ENCODE peak calls at places on chromosome 20, in ten cellular contexts. G is A673, Y is tibial artery, M is psoas muscle, F is right cardiac atrium, Z is A549, I is lower leg skin, E is heart left ventricle, K is esophagus squamous epithelium, A is H7. R is an unnamed sample.

GRCh38 chr20:22507240-22507961 is 77.0 kb downstream of the FOXA2 start:
- DNase-seq in G (no peak), Y (no peak), M (no peak), F (no peak), Z (no peak), I (no peak), E (no peak), K (no peak), A (no peak), R (no peak)

GRCh38 chr20:8148501-8148900 is 16.4 kb downstream of the PLCB1 start:
- DNase-seq in G (no peak), Y (no peak), M (no peak), F (no peak), Z (no peak), I (no peak), E (no peak), K (no peak), A (no peak), R (no peak)

GRCh38 chr20:58416832-58417231 is 27.8 kb downstream of the VAPB start:
- DNase-seq in G (no peak), Y (no peak), M (no peak), F (no peak), Z (no peak), I (no peak), E (no peak), K (no peak), A (no peak), R (no peak)

GRCh38 chr20:44990425-44990824 is 24.1 kb downstream of the STK4 start:
- DNase-seq in G (peak; percentile 49), Y (peak; percentile 28), M (no peak), F (no peak), Z (no peak), I (no peak), E (no peak), K (no peak), A (no peak), R (no peak)

GRCh38 chr20:39993737-39994136 is 695.3 kb downstream of the MAFB start:
- DNase-seq in G (no peak), Y (no peak), M (no peak), F (peak; percentile 69), Z (no peak), I (no peak), E (peak; percentile 29), K (no peak), A (no peak), R (no peak)

GRCh38 chr20:41136695-41137411 is 490 bp upstream of the PLCG1 start:
- DNase-seq in G (peak; percentile 92), Y (peak; percentile 89), M (peak; percentile 93), F (peak; percentile 96), Z (peak; percentile 91), I (peak; percentile 86), E (peak; percentile 91), K (peak; percentile 30), A (peak; percentile 99), R (peak; percentile 90)

GRCh38 chr20:51456511-51457280 is 85.8 kb downstream of the NFATC2 start:
- DNase-seq in G (peak; percentile 60), Y (peak; percentile 98), M (peak; percentile 97), F (peak; percentile 98), Z (peak; percentile 86), I (peak; percentile 95), E (peak; percentile 96), K (peak; percentile 34), A (peak; percentile 78), R (peak; percentile 98)

GRCh38 chr20:57439432-57439831 is 48.2 kb downstream of the RBM38 start:
- DNase-seq in G (no peak), Y (peak; percentile 66), M (peak; percentile 80), F (peak; percentile 92), Z (no peak), I (no peak), E (peak; percentile 91), K (no peak), A (peak; percentile 70), R (peak; percentile 53)

DNA sequence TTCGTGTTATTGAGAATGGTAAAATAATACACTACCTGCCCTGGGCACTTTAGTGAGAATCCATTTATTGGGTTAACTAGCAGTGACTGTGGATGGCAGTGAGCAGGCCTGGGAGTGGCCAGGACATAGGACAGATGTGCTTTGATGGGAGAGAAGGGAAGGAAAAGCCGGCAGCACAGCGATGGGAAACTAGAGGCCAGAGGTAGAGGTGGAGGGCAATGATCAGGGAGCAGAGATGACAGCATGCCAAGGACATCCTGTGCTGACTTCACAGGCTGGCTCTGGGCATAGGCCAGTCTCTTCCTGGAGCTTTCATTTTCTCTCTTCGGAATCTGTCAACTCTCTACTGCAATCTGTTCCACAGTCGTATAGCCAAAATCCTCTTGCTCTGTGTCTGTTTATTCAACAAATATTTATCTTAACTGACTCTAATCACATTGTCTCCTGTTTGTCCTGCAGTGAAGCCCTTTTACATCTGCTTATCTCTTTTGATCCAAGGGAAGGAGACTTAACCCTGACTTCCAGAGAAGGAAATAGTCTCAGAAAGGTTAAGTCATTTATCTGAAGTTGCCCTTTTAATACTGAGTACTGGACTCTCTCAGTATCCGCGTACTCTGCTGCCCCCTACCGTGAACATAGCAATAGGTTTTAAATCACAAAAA is 18.4 kb upstream of the MMP24 start:
- DNase-seq in G (peak; percentile 77), Y (peak; percentile 86), M (peak; percentile 84), F (peak; percentile 82), Z (peak; percentile 53), I (peak; percentile 81), E (peak; percentile 84), K (no peak), A (peak; percentile 62), R (peak; percentile 88)
- H3K4me3 ChIP-seq in G (no peak overlapping the region), Y (peak overlapping the region; percentile 7), M (peak overlapping the region; percentile 30), F (peak overlapping the region; percentile 7), Z (no peak overlapping the region), I (no peak overlapping the region), E (no peak overlapping the region), K (no peak overlapping the region), A (no peak overlapping the region), R (no peak overlapping the region)

DNA sequence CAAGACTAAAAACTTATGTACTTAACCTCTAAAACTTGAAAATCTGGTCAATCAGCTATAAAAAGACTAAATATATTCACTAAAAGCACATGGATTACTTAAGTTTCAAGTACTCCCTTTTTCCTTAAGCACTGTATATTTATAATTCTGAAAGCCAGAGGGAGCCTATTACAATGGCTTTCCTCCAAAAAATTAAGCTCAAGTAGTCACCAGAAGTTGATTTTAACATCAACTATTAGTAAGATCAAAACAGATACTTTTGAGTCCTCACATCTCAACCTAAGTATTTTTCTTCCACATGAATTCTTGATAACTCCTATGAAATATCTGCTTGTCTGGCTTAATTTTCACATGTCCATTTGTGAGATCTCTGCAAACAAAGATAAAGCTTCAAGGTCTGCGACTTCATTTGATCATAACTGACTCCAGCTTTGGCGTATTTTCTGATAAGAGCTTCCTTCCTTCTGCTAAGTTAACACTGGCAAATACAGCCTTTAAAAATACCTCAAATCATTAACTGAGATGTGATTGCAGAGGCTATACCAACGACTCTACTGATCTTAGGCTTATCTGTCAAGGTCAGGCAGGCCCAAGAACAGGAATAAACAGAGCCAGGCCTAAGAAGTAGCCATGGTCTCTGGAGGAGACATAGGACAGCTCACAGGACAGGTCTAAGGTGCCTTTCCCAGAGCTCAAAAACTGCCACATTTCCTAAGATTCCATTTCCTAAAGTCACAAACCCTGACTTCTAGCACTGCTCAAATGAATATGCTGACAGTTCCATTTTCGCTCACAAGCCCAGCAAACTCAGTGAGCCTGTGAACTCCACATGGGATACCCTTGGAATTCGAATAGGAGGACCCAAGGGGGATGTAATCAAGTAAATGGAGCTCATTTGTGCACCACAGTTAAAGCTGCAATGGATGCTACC is 10.0 kb downstream of the SNX5 start:
- DNase-seq in G (no peak), Y (no peak), M (no peak), F (no peak), Z (no peak), I (no peak), E (no peak), K (no peak), A (no peak), R (no peak)
- H3K4me3 ChIP-seq in G (no peak overlapping the region), Y (no peak overlapping the region), M (no peak overlapping the region), F (no peak overlapping the region), Z (no peak overlapping the region), I (no peak overlapping the region), E (no peak overlapping the region), K (no peak overlapping the region), A (no peak overlapping the region), R (no peak overlapping the region)

GRCh38 chr20:11467436-11467835 is 450.3 kb upstream of the BTBD3 start:
- DNase-seq in G (no peak), Y (no peak), M (no peak), F (no peak), Z (no peak), I (no peak), E (no peak), K (no peak), A (no peak), R (no peak)

GRCh38 chr20:11469795-11470495 is 447.7 kb upstream of the BTBD3 start:
- DNase-seq in G (no peak), Y (no peak), M (no peak), F (no peak), Z (no peak), I (no peak), E (no peak), K (no peak), A (no peak), R (no peak)

GRCh38 chr20:11473971-11474370 is 443.7 kb upstream of the BTBD3 start:
- DNase-seq in G (no peak), Y (no peak), M (no peak), F (no peak), Z (no peak), I (no peak), E (no peak), K (no peak), A (no peak), R (no peak)

DNA sequence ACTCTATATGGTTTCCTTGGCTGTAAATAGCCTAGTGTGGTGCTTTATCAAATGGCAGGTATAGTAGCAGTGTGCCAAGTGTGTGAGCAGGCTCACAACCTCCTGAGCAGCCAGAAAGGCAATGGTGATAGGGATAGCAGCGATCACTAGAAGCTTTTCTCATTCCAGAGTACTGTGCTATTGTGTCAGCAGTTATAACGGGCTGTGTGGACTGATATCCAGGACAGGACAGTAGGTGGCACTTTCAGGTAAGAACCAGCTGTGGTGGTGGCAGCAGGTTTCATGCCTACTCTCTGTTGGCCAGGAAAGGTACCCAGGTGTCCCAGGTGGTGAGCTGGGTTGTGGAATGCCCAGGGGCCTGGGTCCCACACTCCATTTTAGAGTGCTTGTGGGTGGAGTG is 448.8 kb upstream of the BTBD3 start:
- DNase-seq in G (no peak), Y (no peak), M (no peak), F (no peak), Z (no peak), I (no peak), E (no peak), K (no peak), A (no peak), R (no peak)
- H3K4me3 ChIP-seq in G (no peak overlapping the region), Y (no peak overlapping the region), M (no peak overlapping the region), F (no peak overlapping the region), Z (no peak overlapping the region), I (no peak overlapping the region), E (no peak overlapping the region), K (no peak overlapping the region), A (no peak overlapping the region), R (no peak overlapping the region)

DNA sequence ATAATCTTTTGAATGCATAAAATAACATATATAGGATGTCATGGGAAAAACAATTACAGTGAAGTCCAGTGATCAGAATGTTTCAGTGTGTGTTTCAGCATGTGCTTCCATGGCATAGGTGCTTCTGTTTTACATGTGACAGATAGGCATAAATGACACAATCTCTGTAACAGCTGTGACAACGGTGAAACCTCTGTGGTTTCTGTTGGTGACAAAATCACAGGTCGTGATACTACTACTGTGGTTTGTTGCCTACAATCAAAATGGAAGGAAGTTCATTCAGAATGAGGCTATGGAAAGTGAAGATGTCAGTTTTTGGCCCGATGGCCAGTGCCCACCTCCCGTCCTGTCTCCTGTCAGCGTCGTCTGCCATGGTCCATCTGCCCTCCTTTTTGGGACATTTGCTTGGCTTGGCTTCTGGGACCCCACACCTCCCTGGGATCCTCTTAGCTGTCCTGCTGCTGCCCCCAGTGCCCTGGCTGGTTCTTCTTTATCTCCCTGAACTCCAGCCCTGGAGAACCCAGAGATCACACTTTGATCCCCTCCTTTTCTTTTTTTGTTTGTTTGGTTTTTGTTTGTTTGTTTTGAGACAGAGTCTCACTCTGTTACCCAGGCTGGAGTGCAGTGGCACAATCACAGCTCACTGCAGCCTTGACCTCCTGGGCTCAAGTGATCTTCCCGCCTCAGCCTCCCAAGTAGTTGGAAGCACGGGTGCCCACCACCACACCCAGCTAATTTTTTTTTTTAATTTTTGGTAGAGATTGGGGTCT is 79.3 kb upstream of the NAA20 start:
- DNase-seq in G (no peak), Y (no peak), M (no peak), F (no peak), Z (no peak), I (no peak), E (no peak), K (no peak), A (no peak), R (no peak)
- H3K4me3 ChIP-seq in G (no peak overlapping the region), Y (no peak overlapping the region), M (peak overlapping the region; percentile 47), F (no peak overlapping the region), Z (no peak overlapping the region), I (no peak overlapping the region), E (peak overlapping the region; percentile 25), K (no peak overlapping the region), A (no peak overlapping the region), R (no peak overlapping the region)